ENCODE peak calls at places on chromosomes 5 and 9, in ten cellular contexts. One of them, this sample, is unnamed.

GRCh38 chr5:59600998-59601397 is 292.5 kb downstream of the PDE4D start:
- DNase-seq in activated CD8-positive, alpha-beta T cell treated with anti-CD3 and anti-CD28 coated beads, Interleukin-2, amount 10 ng/mL, durations not matched to agents 7 days and 5 days: no peak
- DNase-seq in hippocampal formation: no peak
- DNase-seq in stimulated activated CD8-positive, alpha-beta memory T cell treated with anti-CD3 and anti-CD28 coated beads, Interleukin-15, amount 100 ng/mL, for 48 hours: no peak
- DNase-seq in astrocyte: no peak
- DNase-seq in GM20000: no peak
- DNase-seq in aorta: no peak
- DNase-seq in mucosa of gallbladder: no peak
- DNase-seq in LoVo: no peak
- DNase-seq in CD8-positive, alpha-beta T cell: no peak
- DNase-seq in this sample: no peak

GRCh38 chr9:36154213-36154952 is 14.8 kb upstream of the CCIN start:
- DNase-seq in hippocampal formation: peak; percentile 33
- DNase-seq in astrocyte: peak; percentile 65
- DNase-seq in LoVo: no peak
- DNase-seq in mucosa of gallbladder: peak; percentile 30
- DNase-seq in activated CD8-positive, alpha-beta T cell treated with anti-CD3 and anti-CD28 coated beads, Interleukin-2, amount 10 ng/mL, durations not matched to agents 7 days and 5 days: no peak
- DNase-seq in aorta: no peak
- DNase-seq in GM20000: no peak
- DNase-seq in stimulated activated CD8-positive, alpha-beta memory T cell treated with anti-CD3 and anti-CD28 coated beads, Interleukin-15, amount 100 ng/mL, for 48 hours: no peak
- DNase-seq in CD8-positive, alpha-beta T cell: no peak
- DNase-seq in this sample: peak; percentile 27

GRCh38 chr9:68747043-68747533 is 42.0 kb downstream of the PIP5K1B start:
- DNase-seq in mucosa of gallbladder: no peak
- DNase-seq in LoVo: peak; percentile 45
- DNase-seq in astrocyte: no peak
- DNase-seq in activated CD8-positive, alpha-beta T cell treated with anti-CD3 and anti-CD28 coated beads, Interleukin-2, amount 10 ng/mL, durations not matched to agents 7 days and 5 days: no peak
- DNase-seq in GM20000: no peak
- DNase-seq in stimulated activated CD8-positive, alpha-beta memory T cell treated with anti-CD3 and anti-CD28 coated beads, Interleukin-15, amount 100 ng/mL, for 48 hours: no peak
- DNase-seq in hippocampal formation: no peak
- DNase-seq in CD8-positive, alpha-beta T cell: no peak
- DNase-seq in aorta: no peak
- DNase-seq in this sample: no peak

GRCh38 chr5:168377525-168377924 is 86.1 kb downstream of the WWC1 start:
- DNase-seq in aorta: no peak
- DNase-seq in activated CD8-positive, alpha-beta T cell treated with anti-CD3 and anti-CD28 coated beads, Interleukin-2, amount 10 ng/mL, durations not matched to agents 7 days and 5 days: peak; percentile 25
- DNase-seq in stimulated activated CD8-positive, alpha-beta memory T cell treated with anti-CD3 and anti-CD28 coated beads, Interleukin-15, amount 100 ng/mL, for 48 hours: no peak
- DNase-seq in astrocyte: no peak
- DNase-seq in GM20000: no peak
- DNase-seq in CD8-positive, alpha-beta T cell: no peak
- DNase-seq in hippocampal formation: no peak
- DNase-seq in LoVo: no peak
- DNase-seq in mucosa of gallbladder: no peak
- DNase-seq in this sample: no peak

GRCh38 chr9:97570899-97571298 is 62.3 kb downstream of the TSTD2 start:
- DNase-seq in hippocampal formation: peak; percentile 60
- DNase-seq in mucosa of gallbladder: peak; percentile 32
- DNase-seq in CD8-positive, alpha-beta T cell: no peak
- DNase-seq in aorta: no peak
- DNase-seq in activated CD8-positive, alpha-beta T cell treated with anti-CD3 and anti-CD28 coated beads, Interleukin-2, amount 10 ng/mL, durations not matched to agents 7 days and 5 days: no peak
- DNase-seq in GM20000: no peak
- DNase-seq in LoVo: no peak
- DNase-seq in stimulated activated CD8-positive, alpha-beta memory T cell treated with anti-CD3 and anti-CD28 coated beads, Interleukin-15, amount 100 ng/mL, for 48 hours: no peak
- DNase-seq in astrocyte: no peak
- DNase-seq in this sample: peak; percentile 38

GRCh38 chr5:179606071-179606909 is 17.2 kb downstream of the HNRNPH1 start:
- DNase-seq in stimulated activated CD8-positive, alpha-beta memory T cell treated with anti-CD3 and anti-CD28 coated beads, Interleukin-15, amount 100 ng/mL, for 48 hours: no peak
- DNase-seq in GM20000: no peak
- DNase-seq in activated CD8-positive, alpha-beta T cell treated with anti-CD3 and anti-CD28 coated beads, Interleukin-2, amount 10 ng/mL, durations not matched to agents 7 days and 5 days: no peak
- DNase-seq in hippocampal formation: no peak
- DNase-seq in LoVo: no peak
- DNase-seq in astrocyte: no peak
- DNase-seq in mucosa of gallbladder: no peak
- DNase-seq in CD8-positive, alpha-beta T cell: no peak
- DNase-seq in aorta: no peak
- DNase-seq in this sample: no peak

GRCh38 chr9:111839387-111839786 is 44.6 kb upstream of the SHOC1 start:
- DNase-seq in mucosa of gallbladder: no peak
- DNase-seq in aorta: peak; percentile 57
- DNase-seq in astrocyte: no peak
- DNase-seq in LoVo: no peak
- DNase-seq in CD8-positive, alpha-beta T cell: no peak
- DNase-seq in GM20000: peak; percentile 42
- DNase-seq in hippocampal formation: no peak
- DNase-seq in activated CD8-positive, alpha-beta T cell treated with anti-CD3 and anti-CD28 coated beads, Interleukin-2, amount 10 ng/mL, durations not matched to agents 7 days and 5 days: no peak
- DNase-seq in stimulated activated CD8-positive, alpha-beta memory T cell treated with anti-CD3 and anti-CD28 coated beads, Interleukin-15, amount 100 ng/mL, for 48 hours: no peak
- DNase-seq in this sample: no peak

GRCh38 chr9:76302947-76303550 is 91.2 kb downstream of the RFK start:
- DNase-seq in aorta: no peak
- DNase-seq in mucosa of gallbladder: no peak
- DNase-seq in activated CD8-positive, alpha-beta T cell treated with anti-CD3 and anti-CD28 coated beads, Interleukin-2, amount 10 ng/mL, durations not matched to agents 7 days and 5 days: peak; percentile 35
- DNase-seq in hippocampal formation: no peak
- DNase-seq in stimulated activated CD8-positive, alpha-beta memory T cell treated with anti-CD3 and anti-CD28 coated beads, Interleukin-15, amount 100 ng/mL, for 48 hours: no peak
- DNase-seq in astrocyte: peak; percentile 30
- DNase-seq in GM20000: peak; percentile 53
- DNase-seq in CD8-positive, alpha-beta T cell: no peak
- DNase-seq in LoVo: peak; percentile 68
- DNase-seq in this sample: no peak

GRCh38 chr9:89483592-89484474 is 14.1 kb downstream of the SEMA4D start:
- DNase-seq in aorta: no peak
- DNase-seq in mucosa of gallbladder: no peak
- DNase-seq in activated CD8-positive, alpha-beta T cell treated with anti-CD3 and anti-CD28 coated beads, Interleukin-2, amount 10 ng/mL, durations not matched to agents 7 days and 5 days: peak; percentile 84
- DNase-seq in hippocampal formation: peak; percentile 23
- DNase-seq in CD8-positive, alpha-beta T cell: peak; percentile 82
- DNase-seq in LoVo: no peak
- DNase-seq in GM20000: peak; percentile 87
- DNase-seq in stimulated activated CD8-positive, alpha-beta memory T cell treated with anti-CD3 and anti-CD28 coated beads, Interleukin-15, amount 100 ng/mL, for 48 hours: no peak
- DNase-seq in astrocyte: no peak
- DNase-seq in this sample: no peak

GRCh38 chr9:76166436-76166959 is 227.7 kb downstream of the RFK start:
- DNase-seq in CD8-positive, alpha-beta T cell: no peak
- DNase-seq in hippocampal formation: no peak
- DNase-seq in aorta: no peak
- DNase-seq in astrocyte: no peak
- DNase-seq in GM20000: no peak
- DNase-seq in LoVo: no peak
- DNase-seq in stimulated activated CD8-positive, alpha-beta memory T cell treated with anti-CD3 and anti-CD28 coated beads, Interleukin-15, amount 100 ng/mL, for 48 hours: no peak
- DNase-seq in mucosa of gallbladder: no peak
- DNase-seq in activated CD8-positive, alpha-beta T cell treated with anti-CD3 and anti-CD28 coated beads, Interleukin-2, amount 10 ng/mL, durations not matched to agents 7 days and 5 days: no peak
- DNase-seq in this sample: no peak

GRCh38 chr5:39376293-39376714 is 12.0 kb upstream of the C9 start:
- DNase-seq in GM20000: peak; percentile 47
- DNase-seq in astrocyte: peak; percentile 11
- DNase-seq in CD8-positive, alpha-beta T cell: no peak
- DNase-seq in activated CD8-positive, alpha-beta T cell treated with anti-CD3 and anti-CD28 coated beads, Interleukin-2, amount 10 ng/mL, durations not matched to agents 7 days and 5 days: peak; percentile 55
- DNase-seq in LoVo: peak; percentile 64
- DNase-seq in aorta: no peak
- DNase-seq in stimulated activated CD8-positive, alpha-beta memory T cell treated with anti-CD3 and anti-CD28 coated beads, Interleukin-15, amount 100 ng/mL, for 48 hours: no peak
- DNase-seq in mucosa of gallbladder: peak; percentile 35
- DNase-seq in hippocampal formation: no peak
- DNase-seq in this sample: no peak

GRCh38 chr5:123561230-123561629 is 49.3 kb downstream of the CSNK1G3 start:
- DNase-seq in astrocyte: no peak
- DNase-seq in LoVo: no peak
- DNase-seq in activated CD8-positive, alpha-beta T cell treated with anti-CD3 and anti-CD28 coated beads, Interleukin-2, amount 10 ng/mL, durations not matched to agents 7 days and 5 days: no peak
- DNase-seq in aorta: no peak
- DNase-seq in CD8-positive, alpha-beta T cell: no peak
- DNase-seq in stimulated activated CD8-positive, alpha-beta memory T cell treated with anti-CD3 and anti-CD28 coated beads, Interleukin-15, amount 100 ng/mL, for 48 hours: no peak
- DNase-seq in mucosa of gallbladder: no peak
- DNase-seq in hippocampal formation: no peak
- DNase-seq in GM20000: no peak
- DNase-seq in this sample: no peak

GRCh38 chr5:166865206-166865605 is 1426.2 kb upstream of the WWC1 start:
- DNase-seq in LoVo: no peak
- DNase-seq in mucosa of gallbladder: no peak
- DNase-seq in GM20000: no peak
- DNase-seq in activated CD8-positive, alpha-beta T cell treated with anti-CD3 and anti-CD28 coated beads, Interleukin-2, amount 10 ng/mL, durations not matched to agents 7 days and 5 days: no peak
- DNase-seq in astrocyte: no peak
- DNase-seq in hippocampal formation: no peak
- DNase-seq in aorta: no peak
- DNase-seq in stimulated activated CD8-positive, alpha-beta memory T cell treated with anti-CD3 and anti-CD28 coated beads, Interleukin-15, amount 100 ng/mL, for 48 hours: no peak
- DNase-seq in CD8-positive, alpha-beta T cell: no peak
- DNase-seq in this sample: no peak

GRCh38 chr9:117595650-117596049 is 108.6 kb upstream of the TLR4 start:
- DNase-seq in LoVo: no peak
- DNase-seq in CD8-positive, alpha-beta T cell: no peak
- DNase-seq in hippocampal formation: no peak
- DNase-seq in activated CD8-positive, alpha-beta T cell treated with anti-CD3 and anti-CD28 coated beads, Interleukin-2, amount 10 ng/mL, durations not matched to agents 7 days and 5 days: no peak
- DNase-seq in stimulated activated CD8-positive, alpha-beta memory T cell treated with anti-CD3 and anti-CD28 coated beads, Interleukin-15, amount 100 ng/mL, for 48 hours: no peak
- DNase-seq in mucosa of gallbladder: no peak
- DNase-seq in aorta: no peak
- DNase-seq in astrocyte: no peak
- DNase-seq in GM20000: no peak
- DNase-seq in this sample: no peak

GRCh38 chr9:13358128-13358527 is 78.6 kb upstream of the MPDZ start:
- DNase-seq in mucosa of gallbladder: peak; percentile 11
- DNase-seq in astrocyte: peak; percentile 95
- DNase-seq in hippocampal formation: no peak
- DNase-seq in LoVo: no peak
- DNase-seq in CD8-positive, alpha-beta T cell: no peak
- DNase-seq in stimulated activated CD8-positive, alpha-beta memory T cell treated with anti-CD3 and anti-CD28 coated beads, Interleukin-15, amount 100 ng/mL, for 48 hours: no peak
- DNase-seq in activated CD8-positive, alpha-beta T cell treated with anti-CD3 and anti-CD28 coated beads, Interleukin-2, amount 10 ng/mL, durations not matched to agents 7 days and 5 days: no peak
- DNase-seq in aorta: no peak
- DNase-seq in GM20000: no peak
- DNase-seq in this sample: no peak

GRCh38 chr9:87765521-87765920 is 39.6 kb downstream of the CTSL start:
- DNase-seq in activated CD8-positive, alpha-beta T cell treated with anti-CD3 and anti-CD28 coated beads, Interleukin-2, amount 10 ng/mL, durations not matched to agents 7 days and 5 days: no peak
- DNase-seq in mucosa of gallbladder: no peak
- DNase-seq in astrocyte: no peak
- DNase-seq in stimulated activated CD8-positive, alpha-beta memory T cell treated with anti-CD3 and anti-CD28 coated beads, Interleukin-15, amount 100 ng/mL, for 48 hours: no peak
- DNase-seq in aorta: no peak
- DNase-seq in CD8-positive, alpha-beta T cell: no peak
- DNase-seq in LoVo: no peak
- DNase-seq in GM20000: no peak
- DNase-seq in hippocampal formation: no peak
- DNase-seq in this sample: no peak

GRCh38 chr5:122500245-122501086 is 188.4 kb downstream of the SNCAIP start:
- DNase-seq in mucosa of gallbladder: peak; percentile 36
- DNase-seq in aorta: no peak
- DNase-seq in stimulated activated CD8-positive, alpha-beta memory T cell treated with anti-CD3 and anti-CD28 coated beads, Interleukin-15, amount 100 ng/mL, for 48 hours: no peak
- DNase-seq in LoVo: peak; percentile 21
- DNase-seq in hippocampal formation: peak; percentile 18
- DNase-seq in GM20000: peak; percentile 37
- DNase-seq in activated CD8-positive, alpha-beta T cell treated with anti-CD3 and anti-CD28 coated beads, Interleukin-2, amount 10 ng/mL, durations not matched to agents 7 days and 5 days: no peak
- DNase-seq in CD8-positive, alpha-beta T cell: no peak
- DNase-seq in astrocyte: peak; percentile 33
- DNase-seq in this sample: peak; percentile 21

GRCh38 chr5:168176251-168176650 is 115.2 kb upstream of the WWC1 start:
- DNase-seq in mucosa of gallbladder: no peak
- DNase-seq in activated CD8-positive, alpha-beta T cell treated with anti-CD3 and anti-CD28 coated beads, Interleukin-2, amount 10 ng/mL, durations not matched to agents 7 days and 5 days: no peak
- DNase-seq in astrocyte: no peak
- DNase-seq in CD8-positive, alpha-beta T cell: no peak
- DNase-seq in LoVo: no peak
- DNase-seq in GM20000: no peak
- DNase-seq in hippocampal formation: no peak
- DNase-seq in stimulated activated CD8-positive, alpha-beta memory T cell treated with anti-CD3 and anti-CD28 coated beads, Interleukin-15, amount 100 ng/mL, for 48 hours: no peak
- DNase-seq in aorta: no peak
- DNase-seq in this sample: no peak

GRCh38 chr9:93209576-93210323 is 25.8 kb downstream of the WNK2 start:
- DNase-seq in hippocampal formation: no peak
- DNase-seq in mucosa of gallbladder: no peak
- DNase-seq in LoVo: no peak
- DNase-seq in activated CD8-positive, alpha-beta T cell treated with anti-CD3 and anti-CD28 coated beads, Interleukin-2, amount 10 ng/mL, durations not matched to agents 7 days and 5 days: no peak
- DNase-seq in astrocyte: no peak
- DNase-seq in CD8-positive, alpha-beta T cell: no peak
- DNase-seq in aorta: no peak
- DNase-seq in stimulated activated CD8-positive, alpha-beta memory T cell treated with anti-CD3 and anti-CD28 coated beads, Interleukin-15, amount 100 ng/mL, for 48 hours: no peak
- DNase-seq in GM20000: no peak
- DNase-seq in this sample: no peak

GRCh38 chr9:22446950-22447606 is 454 bp downstream of the DMRTA1 start:
- DNase-seq in hippocampal formation: peak; percentile 53
- DNase-seq in aorta: peak; percentile 65
- DNase-seq in astrocyte: peak; percentile 39
- DNase-seq in stimulated activated CD8-positive, alpha-beta memory T cell treated with anti-CD3 and anti-CD28 coated beads, Interleukin-15, amount 100 ng/mL, for 48 hours: no peak
- DNase-seq in GM20000: peak; percentile 36
- DNase-seq in mucosa of gallbladder: peak; percentile 67
- DNase-seq in LoVo: no peak
- DNase-seq in activated CD8-positive, alpha-beta T cell treated with anti-CD3 and anti-CD28 coated beads, Interleukin-2, amount 10 ng/mL, durations not matched to agents 7 days and 5 days: peak; percentile 29
- DNase-seq in CD8-positive, alpha-beta T cell: peak; percentile 26
- DNase-seq in this sample: peak; percentile 55

GRCh38 chr9:127074561-127075548 is 47.6 kb downstream of the ANGPTL2 start:
- DNase-seq in GM20000: no peak
- DNase-seq in LoVo: peak; percentile 2
- DNase-seq in astrocyte: no peak
- DNase-seq in aorta: no peak
- DNase-seq in stimulated activated CD8-positive, alpha-beta memory T cell treated with anti-CD3 and anti-CD28 coated beads, Interleukin-15, amount 100 ng/mL, for 48 hours: no peak
- DNase-seq in activated CD8-positive, alpha-beta T cell treated with anti-CD3 and anti-CD28 coated beads, Interleukin-2, amount 10 ng/mL, durations not matched to agents 7 days and 5 days: no peak
- DNase-seq in mucosa of gallbladder: no peak
- DNase-seq in CD8-positive, alpha-beta T cell: no peak
- DNase-seq in hippocampal formation: peak; percentile 37
- DNase-seq in this sample: peak; percentile 71

GRCh38 chr9:127589955-127590370 is 22.1 kb upstream of the STXBP1 start:
- DNase-seq in activated CD8-positive, alpha-beta T cell treated with anti-CD3 and anti-CD28 coated beads, Interleukin-2, amount 10 ng/mL, durations not matched to agents 7 days and 5 days: peak; percentile 46
- DNase-seq in astrocyte: peak; percentile 47
- DNase-seq in aorta: peak; percentile 64
- DNase-seq in GM20000: peak; percentile 61
- DNase-seq in stimulated activated CD8-positive, alpha-beta memory T cell treated with anti-CD3 and anti-CD28 coated beads, Interleukin-15, amount 100 ng/mL, for 48 hours: no peak
- DNase-seq in mucosa of gallbladder: peak; percentile 74
- DNase-seq in hippocampal formation: peak; percentile 51
- DNase-seq in LoVo: peak; percentile 76
- DNase-seq in CD8-positive, alpha-beta T cell: no peak
- DNase-seq in this sample: peak; percentile 61

GRCh38 chr9:76257224-76257794 is 136.9 kb downstream of the RFK start:
- DNase-seq in mucosa of gallbladder: no peak
- DNase-seq in stimulated activated CD8-positive, alpha-beta memory T cell treated with anti-CD3 and anti-CD28 coated beads, Interleukin-15, amount 100 ng/mL, for 48 hours: no peak
- DNase-seq in hippocampal formation: no peak
- DNase-seq in LoVo: no peak
- DNase-seq in astrocyte: no peak
- DNase-seq in GM20000: no peak
- DNase-seq in activated CD8-positive, alpha-beta T cell treated with anti-CD3 and anti-CD28 coated beads, Interleukin-2, amount 10 ng/mL, durations not matched to agents 7 days and 5 days: no peak
- DNase-seq in aorta: no peak
- DNase-seq in CD8-positive, alpha-beta T cell: no peak
- DNase-seq in this sample: no peak

GRCh38 chr9:120863833-120864232 is 13.2 kb downstream of the PHF19 start:
- DNase-seq in mucosa of gallbladder: no peak
- DNase-seq in CD8-positive, alpha-beta T cell: no peak
- DNase-seq in aorta: no peak
- DNase-seq in LoVo: no peak
- DNase-seq in astrocyte: no peak
- DNase-seq in activated CD8-positive, alpha-beta T cell treated with anti-CD3 and anti-CD28 coated beads, Interleukin-2, amount 10 ng/mL, durations not matched to agents 7 days and 5 days: no peak
- DNase-seq in GM20000: no peak
- DNase-seq in stimulated activated CD8-positive, alpha-beta memory T cell treated with anti-CD3 and anti-CD28 coated beads, Interleukin-15, amount 100 ng/mL, for 48 hours: no peak
- DNase-seq in hippocampal formation: no peak
- DNase-seq in this sample: no peak

GRCh38 chr9:131657031-131657377 is 82.9 kb downstream of the RAPGEF1 start:
- DNase-seq in activated CD8-positive, alpha-beta T cell treated with anti-CD3 and anti-CD28 coated beads, Interleukin-2, amount 10 ng/mL, durations not matched to agents 7 days and 5 days: no peak
- DNase-seq in mucosa of gallbladder: no peak
- DNase-seq in hippocampal formation: no peak
- DNase-seq in astrocyte: no peak
- DNase-seq in GM20000: no peak
- DNase-seq in LoVo: no peak
- DNase-seq in CD8-positive, alpha-beta T cell: no peak
- DNase-seq in aorta: no peak
- DNase-seq in stimulated activated CD8-positive, alpha-beta memory T cell treated with anti-CD3 and anti-CD28 coated beads, Interleukin-15, amount 100 ng/mL, for 48 hours: no peak
- DNase-seq in this sample: no peak

GRCh38 chr5:148403344-148403743 is 19.6 kb downstream of the FBXO38 start:
- DNase-seq in LoVo: no peak
- DNase-seq in astrocyte: no peak
- DNase-seq in mucosa of gallbladder: no peak
- DNase-seq in activated CD8-positive, alpha-beta T cell treated with anti-CD3 and anti-CD28 coated beads, Interleukin-2, amount 10 ng/mL, durations not matched to agents 7 days and 5 days: no peak
- DNase-seq in GM20000: no peak
- DNase-seq in stimulated activated CD8-positive, alpha-beta memory T cell treated with anti-CD3 and anti-CD28 coated beads, Interleukin-15, amount 100 ng/mL, for 48 hours: no peak
- DNase-seq in hippocampal formation: no peak
- DNase-seq in CD8-positive, alpha-beta T cell: no peak
- DNase-seq in aorta: no peak
- DNase-seq in this sample: no peak

GRCh38 chr5:112986224-112986623 is 9.6 kb downstream of the DCP2 start:
- DNase-seq in astrocyte: no peak
- DNase-seq in activated CD8-positive, alpha-beta T cell treated with anti-CD3 and anti-CD28 coated beads, Interleukin-2, amount 10 ng/mL, durations not matched to agents 7 days and 5 days: no peak
- DNase-seq in aorta: no peak
- DNase-seq in CD8-positive, alpha-beta T cell: no peak
- DNase-seq in LoVo: no peak
- DNase-seq in mucosa of gallbladder: no peak
- DNase-seq in stimulated activated CD8-positive, alpha-beta memory T cell treated with anti-CD3 and anti-CD28 coated beads, Interleukin-15, amount 100 ng/mL, for 48 hours: no peak
- DNase-seq in GM20000: no peak
- DNase-seq in hippocampal formation: no peak
- DNase-seq in this sample: no peak

GRCh38 chr5:139636207-139636792 is 11.8 kb upstream of the CXXC5 start:
- DNase-seq in mucosa of gallbladder: no peak
- DNase-seq in CD8-positive, alpha-beta T cell: peak; percentile 69
- DNase-seq in activated CD8-positive, alpha-beta T cell treated with anti-CD3 and anti-CD28 coated beads, Interleukin-2, amount 10 ng/mL, durations not matched to agents 7 days and 5 days: peak; percentile 83
- DNase-seq in stimulated activated CD8-positive, alpha-beta memory T cell treated with anti-CD3 and anti-CD28 coated beads, Interleukin-15, amount 100 ng/mL, for 48 hours: peak; percentile 52
- DNase-seq in LoVo: no peak
- DNase-seq in astrocyte: no peak
- DNase-seq in hippocampal formation: no peak
- DNase-seq in aorta: no peak
- DNase-seq in GM20000: peak; percentile 92
- DNase-seq in this sample: no peak